ENCODE peak calls at places on chromosomes 2 and 18, in six cellular contexts. One of them, this sample, is unnamed.

GRCh38 chr2:28661589-28662001 is 90.0 kb upstream of the PPP1CB start:
- DNase-seq in fibroblast of the conjunctiva: peak; percentile 90
- DNase-seq in IMR-90: peak; percentile 88
- DNase-seq in ACHN: peak; percentile 81
- DNase-seq in NCI-H146: no peak
- DNase-seq in NT2/D1: no peak
- DNase-seq in this sample: peak; percentile 70

GRCh38 chr18:23934252-23934651 is 80.3 kb upstream of the TTC39C start:
- DNase-seq in ACHN: no peak
- DNase-seq in NT2/D1: no peak
- DNase-seq in fibroblast of the conjunctiva: no peak
- DNase-seq in IMR-90: no peak
- DNase-seq in NCI-H146: no peak
- DNase-seq in this sample: no peak

GRCh38 chr2:9110893-9111569 is 95.6 kb upstream of the ASAP2 start:
- DNase-seq in NCI-H146: no peak
- DNase-seq in ACHN: peak; percentile 31
- DNase-seq in NT2/D1: peak; percentile 52
- DNase-seq in fibroblast of the conjunctiva: no peak
- DNase-seq in IMR-90: peak; percentile 32
- DNase-seq in this sample: no peak

GRCh38 chr2:23486676-23487075 is 101.7 kb downstream of the KLHL29 start:
- DNase-seq in NT2/D1: no peak
- DNase-seq in NCI-H146: no peak
- DNase-seq in IMR-90: peak; percentile 70
- DNase-seq in ACHN: peak; percentile 75
- DNase-seq in fibroblast of the conjunctiva: no peak
- DNase-seq in this sample: peak; percentile 26

GRCh38 chr2:9806298-9806610 is 37.0 kb upstream of the TAF1B start:
- DNase-seq in fibroblast of the conjunctiva: no peak
- DNase-seq in NCI-H146: no peak
- DNase-seq in NT2/D1: no peak
- DNase-seq in ACHN: no peak
- DNase-seq in IMR-90: no peak
- DNase-seq in this sample: no peak

GRCh38 chr2:233098615-233099014 is 38.5 kb downstream of the INPP5D start:
- DNase-seq in IMR-90: peak; percentile 5
- DNase-seq in ACHN: peak; percentile 31
- DNase-seq in NT2/D1: no peak
- DNase-seq in fibroblast of the conjunctiva: no peak
- DNase-seq in NCI-H146: no peak
- DNase-seq in this sample: no peak

GRCh38 chr2:228709788-228710371 is 528.4 kb upstream of the SPHKAP start:
- DNase-seq in NCI-H146: no peak
- DNase-seq in fibroblast of the conjunctiva: no peak
- DNase-seq in ACHN: no peak
- DNase-seq in NT2/D1: no peak
- DNase-seq in IMR-90: no peak
- DNase-seq in this sample: no peak

GRCh38 chr2:134760385-134760784 is 41.6 kb upstream of the TMEM163 start:
- DNase-seq in ACHN: no peak
- DNase-seq in fibroblast of the conjunctiva: no peak
- DNase-seq in IMR-90: no peak
- DNase-seq in NCI-H146: no peak
- DNase-seq in NT2/D1: no peak
- DNase-seq in this sample: no peak

GRCh38 chr2:108776475-108776874 is 10.1 kb upstream of the CCDC138 start:
- DNase-seq in NCI-H146: no peak
- DNase-seq in IMR-90: no peak
- DNase-seq in ACHN: no peak
- DNase-seq in fibroblast of the conjunctiva: no peak
- DNase-seq in NT2/D1: no peak
- DNase-seq in this sample: no peak

GRCh38 chr2:43018179-43019024 is 208.0 kb downstream of the ZFP36L2 start:
- DNase-seq in NCI-H146: no peak
- DNase-seq in fibroblast of the conjunctiva: peak; percentile 77
- DNase-seq in ACHN: no peak
- DNase-seq in NT2/D1: no peak
- DNase-seq in IMR-90: peak; percentile 84
- DNase-seq in this sample: peak; percentile 50

GRCh38 chr2:209872675-209873074 is 101.0 kb downstream of the UNC80 start:
- DNase-seq in NT2/D1: peak; percentile 61
- DNase-seq in NCI-H146: no peak
- DNase-seq in fibroblast of the conjunctiva: no peak
- DNase-seq in ACHN: no peak
- DNase-seq in IMR-90: no peak
- DNase-seq in this sample: no peak

GRCh38 chr2:233051241-233052149 is 8.6 kb upstream of the INPP5D start:
- DNase-seq in NCI-H146: no peak
- DNase-seq in ACHN: no peak
- DNase-seq in IMR-90: peak; percentile 24
- DNase-seq in NT2/D1: peak; percentile 57
- DNase-seq in fibroblast of the conjunctiva: peak; percentile 47
- DNase-seq in this sample: no peak